ENCODE peak calls at places on chromosomes 12 and 14, in ten cellular contexts. K, X, I, A, G, B, T, N, C and V are unnamed samples.

GRCh38 chr12:130744274-130744673 is 28.2 kb upstream of the RIMBP2 start:
- DNase-seq in K (no peak), X (no peak), I (no peak), A (no peak), G (no peak), B (no peak), T (no peak), N (no peak), C (no peak), V (no peak)

GRCh38 chr12:109130755-109131521 is 14.6 kb downstream of the ACACB start:
- DNase-seq in K (peak), X (no peak), I (no peak), A (no peak), G (no peak), B (no peak), T (no peak), N (no peak), C (peak), V (no peak)

GRCh38 chr12:88600272-88600671 is 20.0 kb upstream of the KITLG start:
- DNase-seq in K (no peak), X (no peak), I (peak), A (no peak), G (peak), B (no peak), T (peak), N (no peak), C (no peak), V (no peak)

GRCh38 chr14:63470877-63471565 is 72.2 kb downstream of the PPP2R5E start:
- DNase-seq in K (no peak), X (no peak), I (peak), A (no peak), G (peak), B (no peak), T (peak), N (no peak), C (no peak), V (no peak)

GRCh38 chr14:100692256-100692655 is 34.4 kb upstream of the DLK1 start:
- DNase-seq in K (no peak), X (no peak), I (no peak), A (no peak), G (no peak), B (no peak), T (no peak), N (no peak), C (no peak), V (no peak)

GRCh38 chr12:117228239-117228638 is 38.0 kb upstream of the FBXO21 start:
- DNase-seq in K (no peak), X (no peak), I (peak), A (no peak), G (no peak), B (no peak), T (no peak), N (no peak), C (no peak), V (no peak)

GRCh38 chr12:116964740-116965090 is 54.0 kb downstream of the FBXW8 start:
- DNase-seq in K (no peak), X (no peak), I (no peak), A (no peak), G (no peak), B (no peak), T (no peak), N (no peak), C (no peak), V (no peak)

GRCh38 chr12:102549691-102550090 is 69.3 kb upstream of the IGF1 start:
- DNase-seq in K (no peak), X (no peak), I (no peak), A (no peak), G (no peak), B (no peak), T (no peak), N (no peak), C (peak), V (no peak)

GRCh38 chr12:42180990-42181611 is 36.4 kb upstream of the GXYLT1 start:
- DNase-seq in K (no peak), X (no peak), I (no peak), A (no peak), G (peak), B (no peak), T (peak), N (no peak), C (no peak), V (no peak)

GRCh38 chr12:27779416-27779815 is 617 bp upstream of the KLHL42 start:
- DNase-seq in K (no peak), X (peak), I (peak), A (peak), G (peak), B (peak), T (peak), N (peak), C (peak), V (no peak)

GRCh38 chr12:16606936-16607335 is 974 bp upstream of the LMO3 start:
- DNase-seq in K (no peak), X (no peak), I (no peak), A (no peak), G (no peak), B (no peak), T (no peak), N (peak), C (peak), V (no peak)

GRCh38 chr14:80522936-80523335 is 311.6 kb upstream of the DIO2 start:
- DNase-seq in K (no peak), X (no peak), I (no peak), A (no peak), G (no peak), B (no peak), T (no peak), N (no peak), C (no peak), V (no peak)

GRCh38 chr12:879641-880040 is 69.9 kb downstream of the RAD52 start:
- DNase-seq in K (no peak), X (no peak), I (no peak), A (no peak), G (peak), B (no peak), T (peak), N (no peak), C (no peak), V (no peak)

GRCh38 chr12:92745874-92746553 is 43.2 kb downstream of the PLEKHG7 start:
- DNase-seq in K (peak), X (no peak), I (peak), A (no peak), G (peak), B (no peak), T (peak), N (peak), C (no peak), V (no peak)

GRCh38 chr12:64656429-64656828 is 46.1 kb downstream of the RASSF3 start:
- DNase-seq in K (no peak), X (no peak), I (no peak), A (no peak), G (no peak), B (no peak), T (no peak), N (no peak), C (no peak), V (no peak)

GRCh38 chr14:72605096-72605920 is 288.6 kb downstream of the DPF3 start:
- DNase-seq in K (peak), X (no peak), I (no peak), A (no peak), G (no peak), B (peak), T (no peak), N (no peak), C (no peak), V (peak)

GRCh38 chr12:111454716-111455447 is 49.2 kb downstream of the SH2B3 start:
- DNase-seq in K (peak), X (no peak), I (no peak), A (no peak), G (no peak), B (no peak), T (no peak), N (no peak), C (no peak), V (peak)

GRCh38 chr14:58884442-58884841 is 246.7 kb downstream of the DACT1 start:
- DNase-seq in K (no peak), X (no peak), I (peak), A (no peak), G (no peak), B (no peak), T (no peak), N (no peak), C (peak), V (no peak)
- TF ChIP-seq CTCF in K (no peak), X (peak), I (peak), A (peak), G (no peak), B (no peak), T (peak), N (no peak), C (peak), V (peak)

DNA sequence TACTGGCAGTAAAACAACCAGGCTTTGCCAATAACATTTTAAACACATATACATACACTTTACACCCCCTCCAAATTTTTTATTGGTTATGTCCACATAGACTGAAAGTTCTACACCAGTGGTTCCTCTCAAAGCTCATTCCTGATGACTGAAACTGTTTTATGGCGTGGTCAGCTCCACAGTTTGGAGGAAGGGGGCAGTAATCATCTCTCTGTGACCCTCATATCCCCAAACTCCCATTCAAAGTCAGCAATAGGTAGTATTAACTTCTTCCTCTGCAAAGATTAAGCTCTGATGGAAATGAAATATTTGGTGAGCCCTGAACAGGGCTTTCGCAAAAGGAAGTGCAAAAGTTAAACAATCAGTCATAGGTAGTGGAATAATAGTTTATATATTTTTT is 55.3 kb upstream of the DAAM1 start:
- DNase-seq in K (no peak), X (no peak), I (no peak), A (no peak), G (no peak), B (no peak), T (no peak), N (no peak), C (peak), V (no peak)
- TF ChIP-seq CTCF in K (no peak), X (no peak), I (no peak), A (no peak), G (peak), B (no peak), T (peak), N (peak), C (peak), V (peak)

GRCh38 chr14:104752735-104753527 is at the start of gene SIVA1:
- DNase-seq in K (peak), X (peak), I (peak), A (peak), G (peak), B (peak), T (peak), N (peak), C (peak), V (peak)

GRCh38 chr14:104750658-104751057 is 2.3 kb upstream of the SIVA1 start:
- DNase-seq in K (no peak), X (no peak), I (peak), A (no peak), G (no peak), B (no peak), T (no peak), N (no peak), C (no peak), V (no peak)

GRCh38 chr14:104752338-104752734 is 611 bp upstream of the SIVA1 start:
- DNase-seq in K (no peak), X (no peak), I (no peak), A (no peak), G (no peak), B (no peak), T (no peak), N (peak), C (no peak), V (no peak)

GRCh38 chr14:104749958-104750529 is 2.9 kb upstream of the SIVA1 start:
- DNase-seq in K (no peak), X (no peak), I (no peak), A (no peak), G (peak), B (no peak), T (peak), N (no peak), C (no peak), V (no peak)

DNA sequence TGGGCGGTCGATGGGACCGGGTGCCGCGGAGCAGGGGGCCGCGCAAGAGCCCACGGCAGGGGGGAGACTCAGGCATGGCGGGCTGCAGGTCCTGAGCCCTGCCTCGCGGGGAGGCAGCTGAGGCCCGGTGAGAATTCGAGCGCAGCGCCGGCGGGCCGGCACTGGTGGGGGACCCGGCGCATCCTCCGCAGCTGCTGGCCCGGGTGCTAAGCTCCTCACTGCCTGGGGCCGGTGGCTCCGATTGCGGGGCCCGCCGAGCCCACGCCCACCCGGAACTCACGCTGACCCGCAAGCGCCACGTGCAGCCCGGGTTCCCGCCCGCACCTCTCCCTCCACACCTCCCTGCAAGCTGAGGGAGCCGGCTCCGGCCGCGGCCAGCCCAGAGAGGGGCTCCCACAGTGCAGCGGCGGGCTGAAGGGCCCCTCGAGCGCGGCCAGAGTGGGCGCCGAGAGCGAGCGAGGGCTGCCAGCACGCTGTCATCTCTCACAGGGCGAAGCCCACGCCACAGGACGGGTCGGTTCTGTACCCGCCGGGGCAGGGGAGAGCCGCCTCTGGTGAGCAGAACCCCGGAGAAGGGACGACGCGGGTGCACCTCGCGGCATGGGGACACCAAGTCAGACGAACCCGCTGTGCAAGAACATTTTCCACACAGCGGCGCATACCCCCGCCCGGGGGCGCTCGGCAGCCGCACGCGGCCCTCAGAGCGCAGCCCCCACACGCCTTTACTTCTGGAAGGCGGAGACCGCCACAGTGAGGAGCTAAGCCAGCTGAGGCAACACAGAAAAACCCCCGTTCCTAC is 1.2 kb upstream of the SIVA1 start:
- DNase-seq in K (no peak), X (no peak), I (no peak), A (no peak), G (no peak), B (no peak), T (no peak), N (peak), C (no peak), V (no peak)
- TF ChIP-seq CTCF in K (no peak), X (no peak), I (no peak), A (no peak), G (no peak), B (no peak), T (no peak), N (no peak), C (no peak), V (no peak)

DNA sequence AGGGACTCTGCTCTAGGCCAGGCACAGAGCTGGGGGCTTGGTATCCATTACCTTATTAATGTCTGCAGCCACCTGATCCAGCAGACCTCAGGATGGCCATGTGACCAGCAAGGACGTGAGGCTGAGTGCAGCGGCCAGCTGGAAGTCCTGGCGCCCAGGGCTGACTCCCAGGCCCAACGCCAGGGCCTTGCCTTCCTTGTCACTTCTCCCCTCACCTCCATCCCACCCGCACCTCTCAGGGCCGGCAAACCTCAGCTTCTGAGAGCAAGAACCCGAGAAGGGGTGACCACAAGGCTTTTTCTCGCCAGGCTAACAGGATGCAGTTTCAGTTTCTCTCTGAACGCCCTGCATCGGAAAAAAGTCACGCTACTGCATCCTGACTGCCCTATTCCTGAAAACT is 15.4 kb downstream of the RAB35 start:
- DNase-seq in K (no peak), X (no peak), I (no peak), A (no peak), G (no peak), B (no peak), T (no peak), N (peak), C (no peak), V (no peak)
- TF ChIP-seq CTCF in K (no peak), X (no peak), I (no peak), A (no peak), G (no peak), B (no peak), T (no peak), N (no peak), C (no peak), V (no peak)

GRCh38 chr12:47740536-47741339 is 15.4 kb upstream of the ENDOU start:
- DNase-seq in K (no peak), X (no peak), I (no peak), A (no peak), G (no peak), B (no peak), T (no peak), N (no peak), C (no peak), V (no peak)

GRCh38 chr12:47743311-47743860 is 15.3 kb downstream of the RAPGEF3 start:
- DNase-seq in K (no peak), X (no peak), I (no peak), A (no peak), G (no peak), B (no peak), T (no peak), N (no peak), C (no peak), V (no peak)

GRCh38 chr12:47744005-47744651 is 14.6 kb downstream of the RAPGEF3 start:
- DNase-seq in K (no peak), X (peak), I (peak), A (no peak), G (no peak), B (no peak), T (peak), N (no peak), C (peak), V (no peak)

GRCh38 chr12:47741340-47741703 is 16.0 kb upstream of the ENDOU start:
- DNase-seq in K (peak), X (no peak), I (no peak), A (no peak), G (peak), B (no peak), T (peak), N (peak), C (no peak), V (no peak)

DNA sequence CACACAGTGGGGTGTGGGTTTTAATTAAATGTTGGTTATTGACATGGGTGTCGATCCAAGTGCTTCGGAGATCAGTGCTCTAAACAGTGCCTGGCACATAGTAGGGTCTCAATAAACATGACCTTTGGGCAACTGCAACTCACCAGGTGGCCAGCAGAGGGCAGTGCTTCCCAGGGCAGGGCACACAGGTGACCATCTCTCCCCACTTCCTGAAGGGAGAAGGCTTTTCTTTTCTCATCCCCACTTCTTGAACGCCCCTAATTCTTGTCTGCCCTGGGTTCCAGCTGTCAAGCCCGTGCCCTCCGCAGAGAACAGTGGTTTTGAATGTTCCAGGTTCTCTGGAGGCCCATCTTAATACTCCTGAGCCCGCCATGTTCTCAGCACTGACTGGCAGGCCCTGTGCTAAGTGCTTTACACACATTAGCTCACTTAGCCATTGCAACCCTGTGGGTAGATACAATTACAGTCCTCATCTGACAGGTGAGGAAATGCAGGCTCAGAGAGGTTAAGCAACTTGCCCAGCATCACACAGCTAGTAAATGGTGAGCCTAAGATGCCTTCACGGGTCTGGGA is 16.3 kb downstream of the RAPGEF3 start:
- DNase-seq in K (no peak), X (peak), I (peak), A (peak), G (peak), B (peak), T (no peak), N (peak), C (peak), V (no peak)
- TF ChIP-seq CTCF in K (peak), X (peak), I (peak), A (peak), G (peak), B (peak), T (peak), N (peak), C (peak), V (peak)